ENCODE peak calls at places on chromosome 18, in four cellular contexts. A is BE2C, Y is brain microvascular endothelial cell, J is GM12865. F is an unnamed sample.

GRCh38 chr18:73384246-73384645 is 516.5 kb upstream of the NETO1 start:
- DNase-seq in A (no peak), Y (no peak), J (no peak), F (no peak)

GRCh38 chr18:58793361-58793760 is 71.3 kb upstream of the ZNF532 start:
- DNase-seq in A (no peak), Y (peak), J (no peak), F (no peak)

GRCh38 chr18:23227729-23228075 is 92.4 kb downstream of the CABLES1 start:
- DNase-seq in A (no peak), Y (no peak), J (no peak), F (no peak)

GRCh38 chr18:50374170-50374752 is 585 bp upstream of the SKA1 start:
- DNase-seq in A (no peak), Y (no peak), J (no peak), F (no peak)

GRCh38 chr18:42053188-42053781 is 98.3 kb downstream of the PIK3C3 start:
- DNase-seq in A (peak), Y (peak), J (peak), F (no peak)

GRCh38 chr18:42163316-42163715 is 208.3 kb downstream of the PIK3C3 start:
- DNase-seq in A (no peak), Y (no peak), J (no peak), F (no peak)

GRCh38 chr18:34787931-34788532 is 77.9 kb downstream of the DTNA start:
- DNase-seq in A (peak), Y (peak), J (peak), F (no peak)

GRCh38 chr18:79704631-79705030 is 25.0 kb downstream of the CTDP1 start:
- DNase-seq in A (no peak), Y (no peak), J (no peak), F (no peak)

GRCh38 chr18:59228361-59228760 is 8.4 kb downstream of the GRP start:
- DNase-seq in A (no peak), Y (no peak), J (no peak), F (peak)

GRCh38 chr18:27713037-27713726 is 463.7 kb downstream of the CDH2 start:
- DNase-seq in A (no peak), Y (peak), J (no peak), F (no peak)

GRCh38 chr18:66271927-66272326 is 332.0 kb downstream of the CDH19 start:
- DNase-seq in A (no peak), Y (no peak), J (no peak), F (no peak)

GRCh38 chr18:22091341-22091740 is 78.0 kb upstream of the GATA6 start:
- DNase-seq in A (no peak), Y (no peak), J (no peak), F (no peak)

DNA sequence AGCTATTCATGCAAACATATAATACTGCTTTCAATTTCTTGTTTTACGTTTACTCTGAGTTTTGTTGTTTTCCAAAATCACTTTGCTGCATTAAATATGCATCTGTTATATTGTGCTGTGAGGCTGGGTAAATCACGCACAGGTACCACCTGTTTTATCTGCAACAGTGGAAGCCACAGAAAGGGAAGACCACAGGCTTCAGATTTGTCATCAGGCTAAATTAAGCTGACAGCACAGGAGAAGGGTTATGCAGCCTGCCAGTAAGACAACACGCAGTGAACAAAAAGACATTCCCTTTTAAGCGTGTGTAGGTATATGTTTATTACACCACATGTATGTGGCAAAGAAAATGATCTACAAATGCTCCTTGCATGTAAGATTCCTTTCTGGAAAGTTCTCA is 38.2 kb downstream of the ZNF516 start:
- DNase-seq in A (no peak), Y (no peak), J (peak), F (no peak)
- H3K4me3 ChIP-seq in A (no peak), Y (no peak), J (peak), F (no peak)

GRCh38 chr18:49020621-49021021 is 69.9 kb upstream of the SMAD7 start:
- DNase-seq in A (no peak), Y (peak), J (no peak), F (no peak)

GRCh38 chr18:49022311-49023280 is 71.8 kb upstream of the SMAD7 start:
- DNase-seq in A (no peak), Y (no peak), J (no peak), F (no peak)

GRCh38 chr18:49021076-49021432 is 70.3 kb upstream of the SMAD7 start:
- DNase-seq in A (no peak), Y (no peak), J (no peak), F (no peak)

GRCh38 chr18:49020129-49020528 is 69.4 kb upstream of the SMAD7 start:
- DNase-seq in A (no peak), Y (no peak), J (no peak), F (no peak)

DNA sequence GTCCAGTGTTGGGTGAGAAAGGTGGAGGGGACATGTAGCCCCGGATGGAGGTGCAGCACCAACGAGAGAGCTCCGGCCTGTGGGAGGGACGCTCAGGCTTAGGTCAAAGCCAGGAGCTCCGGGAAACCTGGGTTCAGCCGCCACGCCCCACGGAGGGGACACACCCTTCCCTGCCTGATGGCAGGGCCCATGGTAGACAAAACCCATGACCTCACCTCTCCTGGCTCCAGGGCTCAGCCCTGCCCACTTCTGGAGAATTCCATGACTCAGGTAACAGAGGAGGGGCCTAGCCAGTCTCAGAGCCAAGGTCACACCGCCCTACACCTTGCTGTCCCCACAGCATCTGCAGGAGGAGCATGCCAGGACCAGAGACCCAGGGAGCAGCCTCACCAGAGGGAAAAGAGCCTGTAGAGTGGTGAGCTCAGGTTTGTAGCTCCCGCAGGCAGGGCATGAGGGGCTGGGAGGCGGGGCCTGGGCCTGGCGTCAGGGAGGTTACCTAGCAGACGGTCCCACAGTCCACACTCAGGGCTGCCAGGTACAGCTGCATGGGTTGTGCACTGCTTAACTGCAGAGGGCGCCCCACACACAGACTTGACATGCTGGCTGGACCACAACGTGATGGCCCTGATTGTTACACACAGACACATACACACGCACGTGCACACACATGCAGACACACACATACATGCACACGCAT is 70.8 kb upstream of the SMAD7 start:
- DNase-seq in A (peak), Y (peak), J (peak), F (no peak)
- TF ChIP-seq CTCF in A (peak), Y (peak), J (peak), F (peak)

GRCh38 chr18:8034674-8035073 is 467.6 kb downstream of the PTPRM start:
- DNase-seq in A (no peak), Y (no peak), J (no peak), F (no peak)
- H3K4me3 ChIP-seq in A (no peak), Y (no peak), J (no peak), F (no peak)

DNA sequence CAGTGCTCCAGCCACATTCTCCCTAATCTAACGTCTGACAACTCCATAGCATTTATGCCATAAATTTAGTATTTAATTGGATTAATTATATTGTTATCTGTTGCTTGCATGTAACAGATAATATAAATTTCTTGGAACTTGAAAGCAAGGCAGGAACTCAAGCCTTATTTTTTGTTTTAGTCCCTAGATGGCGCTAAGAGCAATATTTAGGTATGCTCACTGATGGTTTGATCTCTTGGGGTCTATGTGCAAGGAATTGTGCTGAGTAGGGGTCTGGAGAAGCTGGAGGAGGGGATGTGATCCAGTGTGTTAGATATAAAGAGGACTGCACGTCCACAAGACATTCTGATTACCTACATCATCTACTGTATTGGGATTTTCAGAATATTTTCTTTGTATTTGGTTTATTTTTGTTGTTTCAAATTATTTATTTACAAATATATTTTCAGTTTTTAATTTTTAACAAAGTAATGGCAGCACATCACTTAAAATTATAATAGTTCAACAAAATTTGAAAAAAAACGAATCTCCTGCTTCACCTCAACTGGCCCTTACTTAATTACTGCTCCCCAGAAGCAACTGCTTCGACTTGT is 32.8 kb downstream of the KATNAL2 start:
- DNase-seq in A (no peak), Y (peak), J (peak), F (no peak)
- TF ChIP-seq CTCF in A (peak), Y (peak), J (peak), F (peak)

F was measured in retinal pigment epithelial cell.